ENCODE peak calls at places on chromosomes 16 and 17, in seven cellular contexts. J is mesendoderm, T is neuronal stem cell, B is mesenchymal stem cell, H is IMR-90, Y is H1, Q is trophoblast cell. Z is an unnamed sample.
A peak's percentile ranks its signal among the peaks of the same experiment; 100 is the strongest.

GRCh38 chr17:7972131-7972785 is 30.2 kb upstream of the GUCY2D start:
- DNase-seq in J (peak; percentile 22), T (no peak), B (no peak), H (no peak), Y (no peak), Q (no peak), Z (peak; percentile 24)

GRCh38 chr17:81494984-81495383 is 17.6 kb downstream of the ACTG1 start:
- DNase-seq in J (no peak), T (no peak), B (no peak), H (no peak), Y (no peak), Q (no peak), Z (no peak)

GRCh38 chr17:17509601-17510425 is 13.6 kb upstream of the RASD1 start:
- DNase-seq in J (no peak), T (no peak), B (no peak), H (no peak), Y (no peak), Q (no peak), Z (no peak)

GRCh38 chr17:20926532-20926931 is 116.3 kb downstream of the USP22 start:
- DNase-seq in J (no peak), T (no peak), B (no peak), H (peak; percentile 50), Y (no peak), Q (no peak), Z (no peak)

GRCh38 chr17:44926841-44927525 is 11.7 kb upstream of the GFAP start:
- DNase-seq in J (no peak), T (no peak), B (no peak), H (no peak), Y (no peak), Q (no peak), Z (no peak)

GRCh38 chr17:16363749-16364536 is 10.7 kb upstream of the CENPV start:
- DNase-seq in J (peak; percentile 85), T (peak; percentile 76), B (peak; percentile 79), H (peak; percentile 69), Y (peak; percentile 88), Q (peak; percentile 63), Z (peak; percentile 87)

GRCh38 chr16:78684040-78684611 is 584.7 kb downstream of the WWOX start:
- DNase-seq in J (no peak), T (no peak), B (peak; percentile 96), H (peak; percentile 43), Y (no peak), Q (peak; percentile 90), Z (no peak)

GRCh38 chr17:7347630-7348477 is 4.1 kb upstream of the KCTD11 start:
- DNase-seq in J (no peak), T (no peak), B (no peak), H (no peak), Y (no peak), Q (no peak), Z (no peak)

GRCh38 chr16:68444058-68444657 is 4.2 kb downstream of the SMPD3 start:
- DNase-seq in J (peak; percentile 78), T (peak; percentile 65), B (peak; percentile 48), H (peak; percentile 21), Y (peak; percentile 77), Q (peak; percentile 18), Z (peak; percentile 76)

GRCh38 chr17:6574689-6575595 is 18.6 kb upstream of the PITPNM3 start:
- DNase-seq in J (peak; percentile 39), T (no peak), B (peak; percentile 36), H (peak; percentile 73), Y (peak; percentile 52), Q (no peak), Z (no peak)

GRCh38 chr16:50552476-50553101 is 4.4 kb downstream of the NKD1 start:
- DNase-seq in J (no peak), T (no peak), B (no peak), H (no peak), Y (no peak), Q (no peak), Z (no peak)

GRCh38 chr17:2962236-2962635 is 101.2 kb downstream of the OR1D5 start:
- DNase-seq in J (no peak), T (no peak), B (no peak), H (no peak), Y (no peak), Q (peak; percentile 83), Z (peak; percentile 30)

GRCh38 chr16:12899529-12900168 is 1.7 kb upstream of the SHISA9 start:
- DNase-seq in J (no peak), T (no peak), B (no peak), H (no peak), Y (no peak), Q (no peak), Z (no peak)

GRCh38 chr16:4693956-4694663 is 748 bp downstream of the NUDT16L1 start:
- DNase-seq in J (peak; percentile 58), T (no peak), B (peak; percentile 62), H (peak; percentile 38), Y (no peak), Q (no peak), Z (peak; percentile 49)

GRCh38 chr17:63069245-63069644 is 103.2 kb downstream of the TANC2 start:
- DNase-seq in J (no peak), T (no peak), B (no peak), H (no peak), Y (no peak), Q (no peak), Z (no peak)

GRCh38 chr17:14125518-14126125 is 56.3 kb downstream of the COX10 start:
- DNase-seq in J (no peak), T (no peak), B (no peak), H (no peak), Y (no peak), Q (no peak), Z (no peak)

GRCh38 chr17:82434216-82434565 is 15.8 kb upstream of the OGFOD3 start:
- DNase-seq in J (no peak), T (no peak), B (no peak), H (no peak), Y (no peak), Q (no peak), Z (no peak)

GRCh38 chr16:49442805-49443204 is 69.2 kb downstream of the C16orf78 start:
- DNase-seq in J (no peak), T (no peak), B (no peak), H (no peak), Y (no peak), Q (no peak), Z (no peak)

GRCh38 chr17:82231562-82232321 is 2.9 kb downstream of the SLC16A3 start:
- DNase-seq in J (peak; percentile 87), T (no peak), B (peak; percentile 84), H (peak; percentile 40), Y (peak; percentile 85), Q (peak; percentile 76), Z (peak; percentile 90)

GRCh38 chr17:16442141-16442540 is 26.8 kb downstream of the TRPV2 start:
- DNase-seq in J (no peak), T (no peak), B (peak; percentile 55), H (no peak), Y (no peak), Q (no peak), Z (peak; percentile 45)

GRCh38 chr17:38563362-38564253 is 42.1 kb downstream of the SRCIN1 start:
- DNase-seq in J (peak; percentile 83), T (no peak), B (no peak), H (no peak), Y (peak; percentile 83), Q (no peak), Z (peak; percentile 94)

GRCh38 chr17:4531988-4532736 is 23.0 kb downstream of the MYBBP1A start:
- DNase-seq in J (no peak), T (no peak), B (no peak), H (no peak), Y (no peak), Q (no peak), Z (no peak)

GRCh38 chr16:68117884-68118283 is 32.7 kb downstream of the NFATC3 start:
- DNase-seq in J (no peak), T (no peak), B (no peak), H (no peak), Y (no peak), Q (no peak), Z (no peak)

GRCh38 chr17:31842416-31843381 is 16.3 kb downstream of the COPRS start:
- DNase-seq in J (peak; percentile 83), T (peak; percentile 83), B (peak; percentile 66), H (peak; percentile 77), Y (peak; percentile 87), Q (peak; percentile 72), Z (peak; percentile 93)

GRCh38 chr17:1905190-1905919 is 75.5 kb downstream of the RPA1 start:
- DNase-seq in J (no peak), T (no peak), B (no peak), H (no peak), Y (no peak), Q (no peak), Z (no peak)

GRCh38 chr17:81239714-81240555 is 817 bp downstream of the NDUFAF8 start:
- DNase-seq in J (no peak), T (no peak), B (peak; percentile 31), H (peak; percentile 6), Y (no peak), Q (no peak), Z (no peak)

GRCh38 chr16:69064164-69064563 is 41.3 kb upstream of the HAS3 start:
- DNase-seq in J (peak; percentile 53), T (no peak), B (no peak), H (peak; percentile 36), Y (no peak), Q (peak; percentile 94), Z (no peak)

DNA sequence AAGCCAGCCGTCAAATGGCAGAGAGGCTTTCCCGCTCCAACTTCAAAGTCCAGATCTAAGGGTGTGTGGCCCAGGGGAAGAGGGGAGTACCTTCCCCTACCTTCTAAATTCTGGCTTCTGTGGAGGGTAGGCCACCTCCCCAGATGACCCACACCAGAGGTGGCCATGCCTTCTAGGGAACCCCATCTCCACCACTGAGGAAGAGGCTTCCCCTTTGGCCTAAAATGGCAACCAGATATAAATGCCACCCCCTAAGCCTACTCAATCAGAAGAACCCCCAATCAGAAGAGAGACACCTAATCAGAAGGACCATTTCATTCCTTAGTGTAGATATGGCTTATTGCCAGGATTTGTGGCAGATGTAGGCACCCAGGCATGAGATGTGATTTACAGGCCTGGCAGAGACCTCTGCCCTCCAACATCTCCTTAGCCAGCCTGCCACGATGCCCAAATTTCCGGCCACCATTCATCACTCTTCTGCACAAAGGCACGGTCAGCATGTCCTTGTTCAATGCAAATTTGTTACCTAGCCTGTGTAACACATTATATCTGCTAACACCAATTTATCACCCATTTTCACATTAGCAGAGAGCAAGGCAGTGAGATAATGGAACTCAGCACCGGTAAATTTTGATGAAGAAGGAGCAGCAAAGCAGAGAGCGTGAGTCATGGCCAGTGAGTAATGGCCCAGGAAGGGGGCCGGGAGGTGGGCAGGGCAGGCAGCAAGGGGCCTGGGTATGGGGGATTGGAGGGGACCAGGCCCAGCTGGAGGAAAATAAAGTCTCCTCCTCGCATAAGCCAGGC is 1.2 kb upstream of the MGAT5B start:
- DNase-seq in J (peak; percentile 75), T (no peak), B (peak; percentile 68), H (peak; percentile 60), Y (no peak), Q (peak; percentile 68), Z (no peak)
- H2BK120ac ChIP-seq in J (no peak overlapping the region), T (no peak overlapping the region), B (no peak overlapping the region), H (peak overlapping the region; percentile 73), Y (no peak overlapping the region), Q (no peak overlapping the region), Z (no peak overlapping the region)

GRCh38 chr16:89194340-89195311 is 5.7 kb downstream of the SLC22A31 start:
- DNase-seq in J (no peak), T (no peak), B (no peak), H (no peak), Y (peak; percentile 45), Q (no peak), Z (peak; percentile 26)
- H3K23ac ChIP-seq in J (no peak overlapping the region), T (no peak overlapping the region), B (no peak overlapping the region), H (no peak overlapping the region), Y (no peak overlapping the region), Q (no peak overlapping the region), Z (no peak overlapping the region)

GRCh38 chr17:78652913-78653312 is 75.7 kb upstream of the DNAH17 start:
- DNase-seq in J (no peak), T (no peak), B (no peak), H (no peak), Y (no peak), Q (no peak), Z (no peak)
- H2BK120ac ChIP-seq in J (no peak overlapping the region), T (no peak overlapping the region), B (no peak overlapping the region), H (no peak overlapping the region), Y (no peak overlapping the region), Q (no peak overlapping the region), Z (no peak overlapping the region)

GRCh38 chr16:11570258-11570657 is 16.5 kb downstream of the LITAF start:
- DNase-seq in J (no peak), T (no peak), B (no peak), H (no peak), Y (no peak), Q (no peak), Z (no peak)
- H3K23ac ChIP-seq in J (no peak overlapping the region), T (no peak overlapping the region), B (no peak overlapping the region), H (no peak overlapping the region), Y (no peak overlapping the region), Q (no peak overlapping the region), Z (no peak overlapping the region)

Z was measured in H9.